ENCODE peak calls at places on chromosome 19, in four cellular contexts. K, X, M and W are unnamed samples.

GRCh38 chr19:8161135-8161646 is 11.8 kb upstream of the FBN3 start:
- DNase-seq in X (no peak), M (no peak), K (peak; percentile 7), W (peak; percentile 12)

GRCh38 chr19:38506723-38507550 is 73.4 kb downstream of the RYR1 start:
- DNase-seq in K (peak; percentile 53), M (no peak), X (peak; percentile 3), W (peak; percentile 35)

GRCh38 chr19:46133101-46133627 is 8.7 kb upstream of the IGFL3 start:
- DNase-seq in K (peak; percentile 92), X (peak; percentile 77), M (no peak), W (peak; percentile 85)

GRCh38 chr19:45601115-45601514 is 897 bp downstream of the GPR4 start:
- DNase-seq in M (no peak), K (no peak), X (no peak), W (no peak)

GRCh38 chr19:12757544-12758274 is 6.1 kb downstream of the BEST2 start:
- DNase-seq in K (peak; percentile 57), X (peak; percentile 34), M (peak; percentile 67), W (peak; percentile 71)

GRCh38 chr19:47186337-47187022 is 44.5 kb downstream of the BBC3 start:
- DNase-seq in X (no peak), M (no peak), K (no peak), W (no peak)

GRCh38 chr19:52221031-52221430 is 31.2 kb downstream of the PPP2R1A start:
- DNase-seq in M (no peak), X (no peak), K (no peak), W (no peak)

GRCh38 chr19:5913739-5914357 is at the start of gene CAPS:
- DNase-seq in K (peak; percentile 69), M (peak; percentile 63), X (peak; percentile 45), W (no peak)

GRCh38 chr19:39325778-39326680 is 5.4 kb upstream of the LRFN1 start:
- DNase-seq in X (no peak), K (no peak), M (no peak), W (peak; percentile 9)

GRCh38 chr19:23409392-23410048 is 14.2 kb upstream of the ZNF91 start:
- DNase-seq in K (no peak), X (no peak), M (no peak), W (no peak)

GRCh38 chr19:16285769-16286564 is 38.7 kb upstream of the KLF2 start:
- DNase-seq in K (no peak), X (no peak), M (no peak), W (no peak)

GRCh38 chr19:1862424-1863307 is 713 bp downstream of the KLF16 start:
- DNase-seq in X (no peak), M (no peak), K (no peak), W (no peak)

GRCh38 chr19:53945998-53946397 is 16.7 kb upstream of the CACNG8 start:
- DNase-seq in K (no peak), X (no peak), M (no peak), W (no peak)

GRCh38 chr19:47541507-47541906 is 26.6 kb upstream of the NAPA start:
- DNase-seq in K (no peak), M (no peak), X (no peak), W (no peak)

GRCh38 chr19:39937094-39937493 is 2.7 kb upstream of the FCGBP start:
- DNase-seq in K (no peak), X (no peak), M (no peak), W (no peak)

GRCh38 chr19:35903550-35904179 is 1.3 kb downstream of the HCST start:
- DNase-seq in K (peak; percentile 27), X (no peak), M (no peak), W (peak; percentile 54)

GRCh38 chr19:31054430-31054829 is 294.8 kb downstream of the TSHZ3 start:
- DNase-seq in X (peak; percentile 23), K (peak; percentile 70), M (no peak), W (peak; percentile 69)

GRCh38 chr19:16588089-16588823 is 16.0 kb upstream of the SLC35E1 start:
- DNase-seq in M (no peak), X (no peak), K (peak; percentile 42), W (no peak)

GRCh38 chr19:58021541-58022282 is 12.1 kb upstream of the ZSCAN1 start:
- DNase-seq in M (peak; percentile 38), X (no peak), K (peak; percentile 40), W (peak; percentile 9)

GRCh38 chr19:29551774-29552173 is 26.0 kb downstream of the VSTM2B start:
- DNase-seq in K (no peak), M (no peak), X (no peak), W (no peak)

GRCh38 chr19:50569938-50570540 is 1.8 kb upstream of the LRRC4B start:
- DNase-seq in M (no peak), K (no peak), X (no peak), W (no peak)

GRCh38 chr19:18675779-18676178 is 7.7 kb upstream of the CRTC1 start:
- DNase-seq in K (no peak), M (no peak), X (no peak), W (no peak)

GRCh38 chr19:18194554-18195238 is 1.7 kb downstream of the MPV17L2 start:
- DNase-seq in X (no peak), M (no peak), K (peak; percentile 82), W (no peak)

GRCh38 chr19:5547881-5548280 is 19.9 kb downstream of the TINCR start:
- DNase-seq in M (no peak), K (peak; percentile 52), X (no peak), W (peak; percentile 13)

GRCh38 chr19:10316229-10317044 is 622 bp upstream of the FDX2 start:
- DNase-seq in K (no peak), X (no peak), M (no peak), W (no peak)

GRCh38 chr19:19866599-19867248 is 1.0 kb downstream of the ZNF253 start:
- DNase-seq in K (no peak), X (no peak), M (no peak), W (no peak)

GRCh38 chr19:37226248-37226647 is 8.2 kb downstream of the ZNF383 start:
- DNase-seq in M (no peak), X (no peak), K (no peak), W (no peak)

GRCh38 chr19:7783991-7784421 is 21.0 kb downstream of the CLEC4M start:
- DNase-seq in X (no peak), K (peak; percentile 54), M (no peak), W (peak; percentile 7)

GRCh38 chr19:37127999-37128820 is 44.3 kb downstream of the ZNF585A start:
- DNase-seq in M (no peak), K (no peak), X (no peak), W (no peak)

GRCh38 chr19:38685666-38686529 is 38.4 kb downstream of the ACTN4 start:
- DNase-seq in X (no peak), K (peak; percentile 83), M (no peak), W (peak; percentile 70)

GRCh38 chr19:13060233-13060963 is 42.3 kb downstream of the LYL1 start:
- DNase-seq in M (no peak), X (no peak), K (peak; percentile 54), W (no peak)

GRCh38 chr19:18385675-18386542 is at the start of gene GDF15:
- DNase-seq in M (peak; percentile 69), K (peak; percentile 98), X (peak; percentile 93), W (peak; percentile 91)

GRCh38 chr19:49560358-49560900 is 19.9 kb downstream of the NOSIP start:
- DNase-seq in M (no peak), K (no peak), X (no peak), W (no peak)

GRCh38 chr19:56690668-56691067 is 19.1 kb upstream of the ZNF835 start:
- DNase-seq in M (no peak), K (no peak), X (no peak), W (no peak)

GRCh38 chr19:56692496-56692895 is 20.9 kb upstream of the ZNF835 start:
- DNase-seq in X (no peak), K (no peak), M (no peak), W (no peak)

GRCh38 chr19:56687036-56687435 is 15.5 kb upstream of the ZNF835 start:
- DNase-seq in K (no peak), X (no peak), M (no peak), W (no peak)

GRCh38 chr19:56689198-56689597 is 17.6 kb upstream of the ZNF835 start:
- DNase-seq in K (no peak), M (no peak), X (no peak), W (no peak)
- TF ChIP-seq CTCF in K (no peak), M (no peak), X (no peak), W (no peak)

GRCh38 chr19:43555185-43555770 is 20.0 kb downstream of the XRCC1 start:
- DNase-seq in K (peak; percentile 71), X (no peak), M (peak; percentile 62), W (peak; percentile 68)
- TF ChIP-seq CTCF in K (peak; percentile 91), X (peak; percentile 86), M (peak; percentile 43), W (peak; percentile 97)

GRCh38 chr19:3743486-3743885 is 18.0 kb downstream of the APBA3 start:
- DNase-seq in K (no peak), M (no peak), X (no peak), W (peak; percentile 28)

GRCh38 chr19:3750211-3750610 is 11.3 kb downstream of the APBA3 start:
- DNase-seq in X (no peak), K (no peak), M (no peak), W (no peak)

GRCh38 chr19:3745363-3746045 is 16.0 kb downstream of the APBA3 start:
- DNase-seq in X (no peak), K (no peak), M (no peak), W (no peak)

GRCh38 chr19:3748965-3749364 is 12.5 kb downstream of the APBA3 start:
- DNase-seq in K (no peak), M (no peak), X (no peak), W (no peak)

DNA sequence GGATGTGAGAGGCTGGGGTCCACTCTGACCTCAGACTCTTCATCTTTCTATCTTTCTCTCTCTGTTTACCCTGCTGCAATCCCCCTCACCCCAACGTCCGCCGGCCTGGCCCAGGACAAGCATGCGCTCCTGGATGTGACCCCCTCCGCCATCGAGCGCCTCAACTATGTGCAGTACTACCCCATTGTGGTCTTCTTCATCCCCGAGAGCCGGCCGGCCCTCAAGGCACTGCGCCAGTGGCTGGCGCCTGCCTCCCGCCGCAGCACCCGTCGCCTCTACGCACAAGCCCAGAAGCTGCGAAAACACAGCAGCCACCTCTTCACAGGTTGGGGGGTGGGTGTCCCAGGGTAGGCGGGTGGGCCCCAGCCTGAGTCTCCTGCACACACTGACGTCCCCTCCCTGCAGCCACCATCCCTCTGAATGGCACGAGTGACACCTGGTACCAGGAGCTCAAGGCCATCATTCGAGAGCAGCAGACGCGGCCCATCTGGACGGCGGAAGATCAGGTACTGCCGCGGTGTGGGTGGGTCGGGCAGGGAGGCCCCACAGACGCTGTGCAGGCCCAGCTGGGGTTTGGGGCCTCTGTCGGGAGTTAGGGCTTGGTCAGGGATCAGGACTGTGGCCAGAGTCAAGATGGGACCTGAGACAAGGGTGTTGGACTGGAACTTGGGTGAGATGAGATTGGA is 15.0 kb downstream of the APBA3 start:
- DNase-seq in M (no peak), X (no peak), K (no peak), W (no peak)
- TF ChIP-seq CTCF in M (no peak), X (no peak), K (no peak), W (no peak)

GRCh38 chr19:44585371-44586141 is 27.8 kb upstream of the IGSF23 start:
- DNase-seq in X (no peak), K (peak; percentile 62), M (no peak), W (peak; percentile 39)

GRCh38 chr19:44581288-44581687 is 32.1 kb upstream of the IGSF23 start:
- DNase-seq in X (no peak), K (no peak), M (no peak), W (no peak)

GRCh38 chr19:44579663-44580365 is 33.5 kb upstream of the IGSF23 start:
- DNase-seq in X (no peak), M (no peak), K (no peak), W (no peak)

GRCh38 chr19:44580366-44580895 is 32.9 kb upstream of the IGSF23 start:
- DNase-seq in X (no peak), M (no peak), K (no peak), W (no peak)

GRCh38 chr19:44582581-44583265 is 30.6 kb upstream of the IGSF23 start:
- DNase-seq in M (no peak), K (peak; percentile 32), X (no peak), W (no peak)
- TF ChIP-seq CTCF in M (peak; percentile 13), K (peak; percentile 70), X (peak; percentile 46), W (peak; percentile 81)